ENCODE peak calls at places on chromosomes 12 and 14, in eight cellular contexts. T, G, W, N, R, J, E and P are unnamed samples.

GRCh38 chr12:591571-592505 is 71.4 kb downstream of the NINJ2 start:
- DNase-seq in J (peak; percentile 97), E (no peak), N (no peak), W (no peak), G (no peak), R (no peak), T (no peak), P (no peak)

GRCh38 chr12:76595056-76595455 is 35.5 kb upstream of the OSBPL8 start:
- DNase-seq in N (no peak), R (no peak), E (no peak), W (no peak), J (no peak), G (no peak), T (no peak), P (no peak)

GRCh38 chr12:34404377-34405285 is 382.3 kb downstream of the ALG10 start:
- DNase-seq in W (no peak), J (no peak), E (no peak), T (no peak), G (peak; percentile 8), R (no peak), N (no peak), P (no peak)

GRCh38 chr12:124222368-124223245 is 72.3 kb upstream of the RFLNA start:
- DNase-seq in T (no peak), N (no peak), W (no peak), E (no peak), R (no peak), G (no peak), J (no peak), P (no peak)

GRCh38 chr12:89183985-89184435 is 168.3 kb downstream of the DUSP6 start:
- DNase-seq in J (no peak), N (no peak), G (peak; percentile 20), W (no peak), R (no peak), T (no peak), E (no peak), P (no peak)

GRCh38 chr12:112386726-112387125 is 4.5 kb upstream of the HECTD4 start:
- DNase-seq in N (no peak), G (peak; percentile 29), E (no peak), T (no peak), W (no peak), J (peak; percentile 91), R (no peak), P (no peak)

GRCh38 chr12:92237262-92237661 is 91.6 kb upstream of the BTG1 start:
- DNase-seq in T (no peak), J (no peak), E (no peak), G (no peak), R (no peak), N (no peak), W (no peak), P (no peak)

GRCh38 chr12:103819892-103820291 is 21.1 kb downstream of the NT5DC3 start:
- DNase-seq in W (no peak), N (no peak), R (no peak), G (no peak), T (no peak), J (no peak), E (no peak), P (no peak)

GRCh38 chr12:112963227-112963861 is 15.0 kb upstream of the OAS2 start:
- DNase-seq in E (no peak), T (no peak), R (no peak), W (no peak), N (no peak), G (no peak), J (no peak), P (no peak)

GRCh38 chr14:90405101-90405500 is 8.3 kb downstream of the CALM1 start:
- DNase-seq in G (no peak), R (no peak), J (no peak), T (no peak), N (no peak), E (no peak), W (no peak), P (no peak)

GRCh38 chr14:37172024-37172869 is at the start of gene SLC25A21:
- DNase-seq in R (no peak), G (peak; percentile 72), T (no peak), E (no peak), J (peak; percentile 90), N (peak; percentile 45), W (peak; percentile 1), P (peak; percentile 85)

GRCh38 chr12:132003846-132004245 is 54.1 kb downstream of the EP400 start:
- DNase-seq in T (no peak), W (no peak), R (no peak), N (peak; percentile 20), E (no peak), G (no peak), J (no peak), P (peak; percentile 44)

GRCh38 chr14:95523818-95524448 is 7.5 kb upstream of the SYNE3 start:
- DNase-seq in W (no peak), G (no peak), N (no peak), E (peak; percentile 80), T (no peak), J (peak; percentile 88), R (no peak), P (no peak)

GRCh38 chr12:127292736-127293135 is 974.2 kb upstream of the TMEM132C start:
- DNase-seq in W (no peak), E (no peak), N (no peak), T (no peak), J (no peak), G (no peak), R (no peak), P (no peak)

GRCh38 chr12:58871557-58871956 is 48.7 kb downstream of the LRIG3 start:
- DNase-seq in T (no peak), E (no peak), N (no peak), W (no peak), G (no peak), R (no peak), J (peak; percentile 47), P (no peak)

GRCh38 chr14:68444449-68445168 is 348.3 kb downstream of the ZFP36L1 start:
- DNase-seq in R (no peak), G (no peak), N (peak; percentile 81), T (no peak), J (no peak), E (peak; percentile 87), W (no peak), P (peak; percentile 66)

GRCh38 chr12:28710882-28711281 is 438.2 kb upstream of the FAR2 start:
- DNase-seq in N (peak; percentile 63), W (no peak), G (no peak), R (no peak), J (no peak), T (no peak), E (no peak), P (peak; percentile 84)

GRCh38 chr12:89370850-89371249 is 18.5 kb upstream of the DUSP6 start:
- DNase-seq in R (no peak), E (peak; percentile 52), G (no peak), N (no peak), W (no peak), J (peak; percentile 35), T (no peak), P (peak; percentile 99)